ENCODE peak calls at places on chromosomes 1 and 21, in six cellular contexts. One of them, this sample, is unnamed.

GRCh38 chr21:38985423-38986378 is 180.0 kb downstream of the ETS2 start:
- DNase-seq in nephron progenitor cell: peak; percentile 26
- DNase-seq in iris pigment epithelial cell: peak; percentile 73
- DNase-seq in HEK293T: peak; percentile 36
- DNase-seq in SHP77: peak; percentile 62
- DNase-seq in T-helper 1 cell: no peak
- DNase-seq in this sample: no peak

GRCh38 chr1:183571678-183572268 is 18.5 kb downstream of the NCF2 start:
- DNase-seq in nephron progenitor cell: no peak
- DNase-seq in iris pigment epithelial cell: peak; percentile 17
- DNase-seq in HEK293T: no peak
- DNase-seq in SHP77: no peak
- DNase-seq in T-helper 1 cell: no peak
- DNase-seq in this sample: no peak

GRCh38 chr21:26739189-26739588 is 106.0 kb downstream of the ADAMTS1 start:
- DNase-seq in nephron progenitor cell: no peak
- DNase-seq in iris pigment epithelial cell: peak; percentile 78
- DNase-seq in HEK293T: no peak
- DNase-seq in SHP77: no peak
- DNase-seq in T-helper 1 cell: no peak
- DNase-seq in this sample: no peak

GRCh38 chr1:59132353-59132752 is 164.5 kb upstream of the FGGY start:
- DNase-seq in nephron progenitor cell: no peak
- DNase-seq in iris pigment epithelial cell: no peak
- DNase-seq in HEK293T: no peak
- DNase-seq in SHP77: no peak
- DNase-seq in T-helper 1 cell: no peak
- DNase-seq in this sample: no peak

GRCh38 chr1:216903389-216903754 is 180.1 kb upstream of the ESRRG start:
- DNase-seq in nephron progenitor cell: no peak
- DNase-seq in iris pigment epithelial cell: peak; percentile 82
- DNase-seq in HEK293T: no peak
- DNase-seq in SHP77: no peak
- DNase-seq in T-helper 1 cell: no peak
- DNase-seq in this sample: no peak

GRCh38 chr1:118266436-118266835 is 81.4 kb upstream of the SPAG17 start:
- DNase-seq in nephron progenitor cell: no peak
- DNase-seq in iris pigment epithelial cell: no peak
- DNase-seq in HEK293T: no peak
- DNase-seq in SHP77: no peak
- DNase-seq in T-helper 1 cell: no peak
- DNase-seq in this sample: no peak

GRCh38 chr21:15558884-15559283 is 170.9 kb upstream of the USP25 start:
- DNase-seq in nephron progenitor cell: no peak
- DNase-seq in iris pigment epithelial cell: no peak
- DNase-seq in HEK293T: no peak
- DNase-seq in SHP77: no peak
- DNase-seq in T-helper 1 cell: no peak
- DNase-seq in this sample: no peak

GRCh38 chr1:6960291-6960758 is 175.1 kb downstream of the CAMTA1 start:
- DNase-seq in nephron progenitor cell: peak; percentile 52
- DNase-seq in iris pigment epithelial cell: peak; percentile 24
- DNase-seq in HEK293T: peak; percentile 26
- DNase-seq in SHP77: no peak
- DNase-seq in T-helper 1 cell: no peak
- DNase-seq in this sample: no peak

GRCh38 chr21:21383126-21383525 is 384.9 kb downstream of the NCAM2 start:
- DNase-seq in nephron progenitor cell: no peak
- DNase-seq in iris pigment epithelial cell: peak; percentile 28
- DNase-seq in HEK293T: no peak
- DNase-seq in SHP77: no peak
- DNase-seq in T-helper 1 cell: no peak
- DNase-seq in this sample: no peak

GRCh38 chr1:92854386-92854785 is 22.5 kb downstream of the RPL5 start:
- DNase-seq in nephron progenitor cell: no peak
- DNase-seq in iris pigment epithelial cell: no peak
- DNase-seq in HEK293T: no peak
- DNase-seq in SHP77: no peak
- DNase-seq in T-helper 1 cell: no peak
- DNase-seq in this sample: no peak

GRCh38 chr1:50095716-50096115 is 13.0 kb upstream of the ELAVL4 start:
- DNase-seq in nephron progenitor cell: no peak
- DNase-seq in iris pigment epithelial cell: no peak
- DNase-seq in HEK293T: no peak
- DNase-seq in SHP77: no peak
- DNase-seq in T-helper 1 cell: no peak
- DNase-seq in this sample: no peak

GRCh38 chr1:16348414-16349182 is 3.7 kb downstream of the FBXO42 start:
- DNase-seq in nephron progenitor cell: no peak
- DNase-seq in iris pigment epithelial cell: peak; percentile 85
- DNase-seq in HEK293T: no peak
- DNase-seq in SHP77: no peak
- DNase-seq in T-helper 1 cell: no peak
- DNase-seq in this sample: no peak

GRCh38 chr1:204990721-204991341 is 52.2 kb upstream of the CNTN2 start:
- DNase-seq in nephron progenitor cell: no peak
- DNase-seq in iris pigment epithelial cell: no peak
- DNase-seq in HEK293T: no peak
- DNase-seq in SHP77: no peak
- DNase-seq in T-helper 1 cell: no peak
- DNase-seq in this sample: no peak

GRCh38 chr1:219173434-219173757 is 282 bp upstream of the LYPLAL1 start:
- DNase-seq in nephron progenitor cell: no peak
- DNase-seq in iris pigment epithelial cell: no peak
- DNase-seq in HEK293T: no peak
- DNase-seq in SHP77: no peak
- DNase-seq in T-helper 1 cell: no peak
- DNase-seq in this sample: no peak

GRCh38 chr1:66271904-66272254 is 262.1 kb upstream of the SGIP1 start:
- DNase-seq in nephron progenitor cell: no peak
- DNase-seq in iris pigment epithelial cell: peak; percentile 51
- DNase-seq in HEK293T: peak; percentile 42
- DNase-seq in SHP77: peak; percentile 69
- DNase-seq in T-helper 1 cell: no peak
- DNase-seq in this sample: no peak

GRCh38 chr1:53367503-53368313 is 39.8 kb upstream of the LRP8 start:
- DNase-seq in nephron progenitor cell: no peak
- DNase-seq in iris pigment epithelial cell: no peak
- DNase-seq in HEK293T: no peak
- DNase-seq in SHP77: no peak
- DNase-seq in T-helper 1 cell: peak; percentile 9
- DNase-seq in this sample: peak; percentile 27

GRCh38 chr1:23475134-23475628 is 8.8 kb downstream of the ASAP3 start:
- DNase-seq in nephron progenitor cell: no peak
- DNase-seq in iris pigment epithelial cell: peak; percentile 95
- DNase-seq in HEK293T: no peak
- DNase-seq in SHP77: no peak
- DNase-seq in T-helper 1 cell: no peak
- DNase-seq in this sample: no peak

GRCh38 chr1:41038110-41038509 is 16.6 kb upstream of the SLFNL1 start:
- DNase-seq in nephron progenitor cell: no peak
- DNase-seq in iris pigment epithelial cell: no peak
- DNase-seq in HEK293T: no peak
- DNase-seq in SHP77: no peak
- DNase-seq in T-helper 1 cell: no peak
- DNase-seq in this sample: no peak

GRCh38 chr1:4054957-4055676 is 155.0 kb upstream of the C1orf174 start:
- DNase-seq in nephron progenitor cell: no peak
- DNase-seq in iris pigment epithelial cell: no peak
- DNase-seq in HEK293T: no peak
- DNase-seq in SHP77: no peak
- DNase-seq in T-helper 1 cell: no peak
- DNase-seq in this sample: no peak